ENCODE peak calls at places on chromosomes 3 and 15, in seven cellular contexts. R is thoracic aorta; E is activated CD4-positive, alpha-beta T cell treated with anti-CD3 and anti-CD28 coated beads for 36 hours; Y is PC-3; M is T-helper 17 cell; G is right cardiac atrium; Z is sciatic nerve. W is an unnamed sample.

GRCh38 chr3:39900462-39901002 is 91.1 kb downstream of the MYRIP start:
- ATAC-seq in G (no peak), Y (no peak), M (no peak), E (no peak), R (no peak), Z (no peak), W (no peak)

GRCh38 chr15:63252292-63252691 is 25.1 kb upstream of the APH1B start:
- ATAC-seq in Y (no peak), R (no peak), E (no peak), G (no peak), M (no peak), Z (no peak), W (no peak)

GRCh38 chr3:16241225-16241624 is 23.5 kb downstream of the DPH3 start:
- ATAC-seq in Y (no peak), R (no peak), Z (no peak), G (no peak), E (no peak), M (no peak), W (no peak)

GRCh38 chr3:25084016-25084415 is 344.0 kb upstream of the RARB start:
- ATAC-seq in Z (no peak), M (no peak), Y (no peak), G (no peak), R (no peak), E (no peak), W (no peak)

GRCh38 chr3:30629736-30630135 is 23.3 kb downstream of the TGFBR2 start:
- ATAC-seq in G (peak; percentile 37), Z (no peak), R (no peak), M (no peak), Y (no peak), E (no peak), W (no peak)

GRCh38 chr3:69855436-69856162 is 116.3 kb downstream of the MITF start:
- ATAC-seq in M (no peak), Y (peak; percentile 43), G (peak; percentile 54), E (no peak), R (no peak), Z (peak; percentile 60), W (no peak)

GRCh38 chr3:143122608-143123352 is 3.2 kb downstream of the CHST2 start:
- ATAC-seq in E (no peak), Y (no peak), R (no peak), M (no peak), G (no peak), Z (no peak), W (no peak)

GRCh38 chr15:35751421-35752133 is 205.6 kb upstream of the DPH6 start:
- ATAC-seq in G (peak; percentile 84), Z (peak; percentile 85), Y (peak; percentile 69), R (no peak), M (no peak), E (peak; percentile 26), W (peak; percentile 65)

GRCh38 chr15:40367038-40367672 is 9.1 kb downstream of the DISP2 start:
- ATAC-seq in R (no peak), G (peak; percentile 78), E (peak; percentile 5), Y (no peak), M (no peak), Z (peak; percentile 22), W (no peak)

GRCh38 chr15:58249646-58250312 is 111.6 kb downstream of the AQP9 start:
- ATAC-seq in E (peak; percentile 97), R (no peak), Y (no peak), M (peak; percentile 67), Z (no peak), G (no peak), W (no peak)

GRCh38 chr3:149186219-149186618 is 35.4 kb downstream of the CP start:
- ATAC-seq in M (no peak), E (no peak), Z (no peak), Y (no peak), R (no peak), G (no peak), W (no peak)

GRCh38 chr3:189734061-189734460 is 102.9 kb downstream of the TP63 start:
- ATAC-seq in M (no peak), G (no peak), Z (no peak), E (no peak), Y (no peak), R (no peak), W (no peak)

GRCh38 chr3:42745776-42746454 is 27.1 kb downstream of the CCDC13 start:
- ATAC-seq in Y (no peak), G (no peak), R (no peak), E (no peak), Z (no peak), M (no peak), W (no peak)

GRCh38 chr3:53696401-53697172 is 149.6 kb downstream of the CHDH start:
- ATAC-seq in M (no peak), G (peak; percentile 44), Y (peak; percentile 35), Z (peak; percentile 87), E (no peak), R (no peak), W (peak; percentile 53)

GRCh38 chr3:168730073-168730472 is 634.3 kb upstream of the GOLIM4 start:
- ATAC-seq in Y (no peak), E (no peak), M (no peak), Z (no peak), R (no peak), G (no peak), W (no peak)

GRCh38 chr3:113697192-113698090 is 999 bp upstream of the USF3 start:
- ATAC-seq in R (no peak), M (peak; percentile 2), Z (peak; percentile 12), E (peak; percentile 0), G (peak; percentile 1), Y (peak; percentile 0), W (no peak)

GRCh38 chr3:27630892-27631291 is 91.2 kb downstream of the EOMES start:
- ATAC-seq in G (no peak), Y (peak; percentile 29), Z (no peak), M (no peak), E (peak; percentile 64), R (no peak), W (no peak)

GRCh38 chr3:15723624-15723884 is 74.2 kb downstream of the ANKRD28 start:
- ATAC-seq in Y (no peak), G (no peak), Z (no peak), E (no peak), M (no peak), R (no peak), W (no peak)

GRCh38 chr3:119418091-119418512 is 45.3 kb downstream of the TMEM39A start:
- ATAC-seq in E (no peak), Z (no peak), Y (no peak), M (no peak), R (no peak), G (peak; percentile 71), W (no peak)

GRCh38 chr15:90624278-90624930 is 92.7 kb upstream of the BLM start:
- ATAC-seq in M (no peak), R (no peak), Y (no peak), G (peak; percentile 40), E (no peak), Z (peak; percentile 82), W (peak; percentile 16)

GRCh38 chr3:101379695-101380376 is 59.5 kb upstream of the IMPG2 start:
- ATAC-seq in Z (no peak), M (peak; percentile 77), Y (no peak), G (no peak), E (peak; percentile 91), R (no peak), W (no peak)

GRCh38 chr3:3778641-3779270 is 20.5 kb upstream of the LRRN1 start:
- ATAC-seq in G (no peak), Z (no peak), M (no peak), Y (no peak), R (no peak), E (no peak), W (no peak)

GRCh38 chr15:24933716-24934115 is 21.1 kb upstream of the SNRPN start:
- ATAC-seq in E (no peak), Y (no peak), R (peak; percentile 80), Z (no peak), G (no peak), M (no peak), W (no peak)

GRCh38 chr3:148791296-148791695 is 36.3 kb upstream of the CPB1 start:
- ATAC-seq in G (no peak), M (no peak), R (no peak), Z (peak; percentile 84), Y (no peak), E (no peak), W (no peak)

GRCh38 chr3:88034463-88034862 is 24.3 kb downstream of the CGGBP1 start:
- ATAC-seq in R (no peak), E (no peak), G (no peak), Z (no peak), M (no peak), Y (no peak), W (no peak)

GRCh38 chr3:129673012-129673411 is 66.5 kb upstream of the PLXND1 start:
- ATAC-seq in G (peak; percentile 83), M (no peak), Y (no peak), Z (no peak), R (no peak), E (no peak), W (no peak)

GRCh38 chr15:73367624-73368300 is 996 bp downstream of the HCN4 start:
- ATAC-seq in E (no peak), R (no peak), M (no peak), Y (no peak), G (no peak), Z (no peak), W (no peak)

GRCh38 chr15:42364529-42364928 is 5.2 kb downstream of the CAPN3 start:
- ATAC-seq in Z (no peak), E (no peak), G (no peak), R (no peak), Y (no peak), M (no peak), W (no peak)

GRCh38 chr3:62876064-62876463 is 848 bp upstream of the CADPS start:
- ATAC-seq in Y (no peak), M (no peak), R (no peak), E (no peak), G (peak; percentile 28), Z (no peak), W (no peak)

GRCh38 chr3:68953781-68954444 is 21.6 kb upstream of the TAFA4 start:
- ATAC-seq in G (no peak), R (no peak), E (no peak), Z (no peak), Y (no peak), M (no peak), W (no peak)

GRCh38 chr3:28151608-28152228 is 89.7 kb upstream of the CMC1 start:
- ATAC-seq in Z (peak; percentile 44), M (no peak), G (peak; percentile 61), R (no peak), Y (no peak), E (peak; percentile 57), W (no peak)